ENCODE peak calls at places on chromosomes 1 and 21, in eight cellular contexts. One of them, this sample, is unnamed. For H3K4me1, the result is how much of the 10 kb centered on the place peaks cover.

GRCh38 chr1:114037952-114038867 is 58.9 kb downstream of the OLFML3 start:
- DNase-seq in prostate gland: no peak
- DNase-seq in K562: no peak
- DNase-seq in endothelial cell of umbilical vein: no peak
- DNase-seq in adrenal gland: no peak
- DNase-seq in HepG2: no peak
- DNase-seq in uterus: no peak
- DNase-seq in H1: no peak
- DNase-seq in this sample: no peak

GRCh38 chr1:101071470-101071886 is 45.9 kb upstream of the DPH5 start:
- DNase-seq in K562: peak
- DNase-seq in uterus: no peak
- DNase-seq in H1: no peak
- DNase-seq in endothelial cell of umbilical vein: peak
- DNase-seq in adrenal gland: no peak
- DNase-seq in prostate gland: no peak
- DNase-seq in HepG2: peak
- DNase-seq in this sample: no peak

GRCh38 chr1:163874070-163874469 is 552.3 kb downstream of the NUF2 start:
- DNase-seq in endothelial cell of umbilical vein: no peak
- DNase-seq in uterus: no peak
- DNase-seq in H1: no peak
- DNase-seq in HepG2: no peak
- DNase-seq in prostate gland: no peak
- DNase-seq in K562: no peak
- DNase-seq in adrenal gland: no peak
- DNase-seq in this sample: no peak

GRCh38 chr1:81510701-81511100 is 290.0 kb upstream of the ADGRL2 start:
- DNase-seq in adrenal gland: no peak
- DNase-seq in HepG2: no peak
- DNase-seq in H1: no peak
- DNase-seq in uterus: no peak
- DNase-seq in K562: no peak
- DNase-seq in prostate gland: no peak
- DNase-seq in endothelial cell of umbilical vein: no peak
- DNase-seq in this sample: no peak

GRCh38 chr1:14598007-14598497 is 433 bp upstream of the KAZN start:
- DNase-seq in endothelial cell of umbilical vein: no peak
- DNase-seq in H1: peak
- DNase-seq in HepG2: no peak
- DNase-seq in adrenal gland: no peak
- DNase-seq in uterus: no peak
- DNase-seq in prostate gland: no peak
- DNase-seq in K562: no peak
- DNase-seq in this sample: no peak

GRCh38 chr1:168472244-168472643 is 71.6 kb downstream of the XCL2 start:
- DNase-seq in HepG2: no peak
- DNase-seq in prostate gland: no peak
- DNase-seq in uterus: no peak
- DNase-seq in adrenal gland: no peak
- DNase-seq in K562: no peak
- DNase-seq in H1: no peak
- DNase-seq in endothelial cell of umbilical vein: no peak
- DNase-seq in this sample: no peak

GRCh38 chr21:45169001-45169400 is 94.6 kb downstream of the ADARB1 start:
- DNase-seq in adrenal gland: no peak
- DNase-seq in K562: no peak
- DNase-seq in uterus: no peak
- DNase-seq in H1: no peak
- DNase-seq in prostate gland: no peak
- DNase-seq in endothelial cell of umbilical vein: no peak
- DNase-seq in HepG2: no peak
- DNase-seq in this sample: no peak

GRCh38 chr1:234528073-234528865 is 49.3 kb upstream of the TARBP1 start:
- DNase-seq in prostate gland: no peak
- DNase-seq in H1: no peak
- DNase-seq in endothelial cell of umbilical vein: no peak
- DNase-seq in uterus: no peak
- DNase-seq in HepG2: no peak
- DNase-seq in adrenal gland: no peak
- DNase-seq in K562: peak
- DNase-seq in this sample: no peak

GRCh38 chr1:17678011-17678410 is 77.1 kb upstream of the ACTL8 start:
- DNase-seq in adrenal gland: no peak
- DNase-seq in endothelial cell of umbilical vein: no peak
- DNase-seq in prostate gland: no peak
- DNase-seq in H1: no peak
- DNase-seq in HepG2: no peak
- DNase-seq in K562: no peak
- DNase-seq in uterus: no peak
- DNase-seq in this sample: no peak

GRCh38 chr1:8447616-8448150 is 129.8 kb downstream of the SLC45A1 start:
- DNase-seq in prostate gland: no peak
- DNase-seq in uterus: no peak
- DNase-seq in K562: no peak
- DNase-seq in adrenal gland: no peak
- DNase-seq in endothelial cell of umbilical vein: no peak
- DNase-seq in H1: no peak
- DNase-seq in HepG2: no peak
- DNase-seq in this sample: no peak

GRCh38 chr1:147266381-147266780 is 23.9 kb downstream of the CHD1L start:
- DNase-seq in prostate gland: no peak
- DNase-seq in HepG2: no peak
- DNase-seq in K562: no peak
- DNase-seq in uterus: no peak
- DNase-seq in adrenal gland: no peak
- DNase-seq in endothelial cell of umbilical vein: no peak
- DNase-seq in H1: no peak
- DNase-seq in this sample: no peak

GRCh38 chr21:34126269-34126668 is 52.9 kb downstream of the MRPS6 start:
- DNase-seq in endothelial cell of umbilical vein: no peak
- DNase-seq in uterus: no peak
- DNase-seq in H1: no peak
- DNase-seq in prostate gland: no peak
- DNase-seq in K562: no peak
- DNase-seq in adrenal gland: no peak
- DNase-seq in HepG2: no peak
- DNase-seq in this sample: no peak

GRCh38 chr1:168053681-168054080 is 83.0 kb downstream of the GPR161 start:
- DNase-seq in uterus: no peak
- DNase-seq in endothelial cell of umbilical vein: no peak
- DNase-seq in adrenal gland: no peak
- DNase-seq in prostate gland: no peak
- DNase-seq in K562: no peak
- DNase-seq in HepG2: no peak
- DNase-seq in H1: no peak
- DNase-seq in this sample: no peak

GRCh38 chr21:32712641-32713040 is 15.2 kb downstream of the SYNJ1 start:
- DNase-seq in uterus: no peak
- DNase-seq in adrenal gland: no peak
- DNase-seq in K562: no peak
- DNase-seq in H1: no peak
- DNase-seq in HepG2: no peak
- DNase-seq in endothelial cell of umbilical vein: peak
- DNase-seq in prostate gland: no peak
- DNase-seq in this sample: no peak
- TF ChIP-seq POLR2A in uterus: no peak
- TF ChIP-seq POLR2A in adrenal gland: no peak
- TF ChIP-seq POLR2A in K562: no peak
- TF ChIP-seq POLR2A in H1: no peak
- TF ChIP-seq POLR2A in HepG2: no peak
- TF ChIP-seq POLR2A in endothelial cell of umbilical vein: no peak
- TF ChIP-seq POLR2A in prostate gland: no peak
- TF ChIP-seq POLR2A in this sample: no peak

GRCh38 chr1:44616284-44616990 is 57.8 kb downstream of the TMEM53 start:
- DNase-seq in H1: no peak
- DNase-seq in adrenal gland: no peak
- DNase-seq in uterus: no peak
- DNase-seq in prostate gland: no peak
- DNase-seq in endothelial cell of umbilical vein: no peak
- DNase-seq in HepG2: no peak
- DNase-seq in K562: peak
- DNase-seq in this sample: no peak
- H3K4me3 ChIP-seq in H1: peak
- H3K4me3 ChIP-seq in adrenal gland: no peak
- H3K4me3 ChIP-seq in uterus: no peak
- H3K4me3 ChIP-seq in prostate gland: no peak
- H3K4me3 ChIP-seq in endothelial cell of umbilical vein: no peak
- H3K4me3 ChIP-seq in HepG2: no peak
- H3K4me3 ChIP-seq in K562: no peak
- H3K4me3 ChIP-seq in this sample: no peak

GRCh38 chr21:23952269-23952668 is 1655.0 kb downstream of the MRPL39 start:
- DNase-seq in endothelial cell of umbilical vein: no peak
- DNase-seq in H1: no peak
- DNase-seq in HepG2: no peak
- DNase-seq in prostate gland: no peak
- DNase-seq in K562: no peak
- DNase-seq in uterus: no peak
- DNase-seq in adrenal gland: no peak
- DNase-seq in this sample: no peak
- H3K4me1 ChIP-seq in endothelial cell of umbilical vein: under half
- H3K4me1 ChIP-seq in H1: under half
- H3K4me1 ChIP-seq in HepG2: under half
- H3K4me1 ChIP-seq in prostate gland: under half
- H3K4me1 ChIP-seq in K562: under half
- H3K4me1 ChIP-seq in uterus: under half
- H3K4me1 ChIP-seq in adrenal gland: under half
- H3K4me1 ChIP-seq in this sample: under half

DNA sequence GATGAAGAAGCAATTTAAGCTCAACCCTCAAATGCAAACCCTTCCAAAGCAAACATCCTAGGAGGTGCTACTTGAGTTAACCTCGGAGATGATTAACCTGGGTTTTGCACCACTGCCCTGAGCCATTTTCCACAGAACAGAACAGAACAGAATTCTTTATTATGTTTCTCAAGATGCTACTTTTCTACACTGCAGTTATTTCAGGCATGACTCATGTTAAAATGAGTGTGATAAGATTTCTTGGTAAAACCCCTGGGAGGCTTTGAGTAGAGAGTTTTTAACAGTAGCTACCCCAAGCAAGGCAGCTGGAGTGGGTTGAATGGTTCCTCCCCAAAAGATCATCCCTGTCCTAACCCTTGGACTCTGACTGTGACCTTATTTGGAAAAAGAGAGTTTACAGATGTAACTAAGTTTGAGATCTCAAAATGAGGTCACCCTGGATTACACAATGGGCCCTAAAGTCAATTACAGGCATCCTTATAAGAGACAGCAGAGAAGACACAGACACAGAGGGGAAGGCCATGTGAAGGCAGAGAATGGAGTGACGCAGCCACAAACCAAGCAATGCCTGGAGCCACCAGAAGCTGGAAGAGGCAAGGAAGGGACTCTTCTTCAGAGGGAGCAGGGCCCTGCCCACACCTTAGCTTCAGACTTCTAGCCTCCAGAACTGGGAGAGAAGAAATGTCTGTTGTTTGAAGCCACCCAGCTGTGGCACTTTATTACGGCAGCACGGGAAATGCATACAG is 153.4 kb downstream of the ETS2 start:
- DNase-seq in H1: no peak
- DNase-seq in prostate gland: no peak
- DNase-seq in adrenal gland: peak
- DNase-seq in K562: peak
- DNase-seq in HepG2: peak
- DNase-seq in uterus: peak
- DNase-seq in endothelial cell of umbilical vein: no peak
- DNase-seq in this sample: peak
- TF ChIP-seq POLR2A in H1: no peak
- TF ChIP-seq POLR2A in prostate gland: no peak
- TF ChIP-seq POLR2A in adrenal gland: no peak
- TF ChIP-seq POLR2A in K562: no peak
- TF ChIP-seq POLR2A in HepG2: peak
- TF ChIP-seq POLR2A in uterus: no peak
- TF ChIP-seq POLR2A in endothelial cell of umbilical vein: no peak
- TF ChIP-seq POLR2A in this sample: no peak

GRCh38 chr1:23555225-23555801 is 4.0 kb downstream of the ID3 start:
- DNase-seq in adrenal gland: no peak
- DNase-seq in H1: no peak
- DNase-seq in uterus: no peak
- DNase-seq in K562: no peak
- DNase-seq in prostate gland: no peak
- DNase-seq in HepG2: no peak
- DNase-seq in endothelial cell of umbilical vein: peak
- DNase-seq in this sample: peak

GRCh38 chr1:23555949-23556640 is 3.2 kb downstream of the ID3 start:
- DNase-seq in uterus: no peak
- DNase-seq in endothelial cell of umbilical vein: peak
- DNase-seq in K562: no peak
- DNase-seq in HepG2: peak
- DNase-seq in prostate gland: no peak
- DNase-seq in adrenal gland: no peak
- DNase-seq in H1: peak
- DNase-seq in this sample: peak

GRCh38 chr1:23553206-23553895 is 6.0 kb downstream of the ID3 start:
- DNase-seq in K562: no peak
- DNase-seq in adrenal gland: no peak
- DNase-seq in prostate gland: no peak
- DNase-seq in HepG2: no peak
- DNase-seq in endothelial cell of umbilical vein: no peak
- DNase-seq in H1: no peak
- DNase-seq in uterus: no peak
- DNase-seq in this sample: no peak

GRCh38 chr1:23554481-23555224 is 4.6 kb downstream of the ID3 start:
- DNase-seq in HepG2: peak
- DNase-seq in K562: peak
- DNase-seq in endothelial cell of umbilical vein: peak
- DNase-seq in adrenal gland: peak
- DNase-seq in prostate gland: peak
- DNase-seq in H1: peak
- DNase-seq in uterus: peak
- DNase-seq in this sample: peak

GRCh38 chr1:23553896-23554480 is 5.3 kb downstream of the ID3 start:
- DNase-seq in prostate gland: no peak
- DNase-seq in HepG2: no peak
- DNase-seq in K562: no peak
- DNase-seq in endothelial cell of umbilical vein: peak
- DNase-seq in uterus: no peak
- DNase-seq in adrenal gland: no peak
- DNase-seq in H1: no peak
- DNase-seq in this sample: no peak
- H3K4me3 ChIP-seq in prostate gland: peak
- H3K4me3 ChIP-seq in HepG2: peak
- H3K4me3 ChIP-seq in K562: peak
- H3K4me3 ChIP-seq in endothelial cell of umbilical vein: no peak
- H3K4me3 ChIP-seq in uterus: peak
- H3K4me3 ChIP-seq in adrenal gland: no peak
- H3K4me3 ChIP-seq in H1: peak
- H3K4me3 ChIP-seq in this sample: no peak

DNA sequence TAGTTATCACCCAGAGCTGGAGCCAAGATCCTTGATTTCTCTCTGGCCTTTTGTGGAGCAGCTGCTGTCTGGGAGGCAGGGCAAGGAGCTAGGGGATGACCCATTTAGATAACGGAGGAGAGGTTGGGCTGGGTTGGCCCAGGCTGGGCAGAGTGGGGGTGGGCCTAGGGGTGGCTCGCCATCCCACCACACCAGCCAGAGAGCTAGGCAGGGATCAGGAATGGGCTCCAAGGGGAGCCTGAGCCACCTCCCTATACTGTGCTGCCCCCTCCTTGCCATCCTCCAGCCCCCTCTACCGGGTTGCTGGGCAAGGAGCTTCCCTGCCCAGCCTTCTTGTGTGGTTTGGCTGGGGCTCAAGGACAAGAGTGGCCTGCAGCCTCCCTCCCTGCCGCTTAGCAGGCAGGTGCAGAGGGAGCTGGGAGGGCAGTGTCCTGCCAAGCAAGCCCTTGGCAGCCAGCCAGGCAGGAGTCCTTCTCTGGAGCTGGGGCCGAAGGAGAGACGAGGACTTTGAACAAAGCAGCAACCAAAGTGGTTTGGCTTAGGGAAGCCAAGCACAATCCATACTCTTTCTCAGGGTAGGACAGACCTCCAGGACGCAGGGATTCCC is 4.1 kb downstream of the NUAK2 start:
- DNase-seq in endothelial cell of umbilical vein: peak
- DNase-seq in adrenal gland: peak
- DNase-seq in uterus: peak
- DNase-seq in H1: no peak
- DNase-seq in prostate gland: peak
- DNase-seq in HepG2: peak
- DNase-seq in K562: no peak
- DNase-seq in this sample: peak
- H3K4me1 ChIP-seq in endothelial cell of umbilical vein: under half
- H3K4me1 ChIP-seq in adrenal gland: half or more
- H3K4me1 ChIP-seq in uterus: under half
- H3K4me1 ChIP-seq in H1: under half
- H3K4me1 ChIP-seq in prostate gland: under half
- H3K4me1 ChIP-seq in HepG2: half or more
- H3K4me1 ChIP-seq in K562: under half
- H3K4me1 ChIP-seq in this sample: half or more